ENCODE peak calls at places on chromosomes 4 and X, in nine cellular contexts. P is naive B cell; L is C1 segment of cervical spinal cord; K is mesenchymal stem cell; B is NCI-H524; D is H4; S is aorta; V is GM12865; F is stimulated activated naive CD8-positive, alpha-beta T cell treated with anti-CD3 and anti-CD28 coated beads, Interleukin-15, Interleukin-2, amounts not matched to agents 100 U/mL and 50 U/mL, for 24 hours. W is an unnamed sample.

GRCh38 chrX:24081661-24082154 is 27.0 kb downstream of the EIF2S3 start:
- DNase-seq in D (peak), B (peak), L (no peak), K (peak), P (peak), V (peak), S (peak), F (peak), W (peak)

GRCh38 chrX:47467106-47467505 is 15.9 kb downstream of the ZNF41 start:
- DNase-seq in D (no peak), P (no peak), B (no peak), K (no peak), S (no peak), L (no peak), V (no peak), F (no peak), W (no peak)

GRCh38 chr4:153784300-153784699 is 4.6 kb downstream of the SFRP2 start:
- DNase-seq in V (no peak), D (no peak), B (no peak), L (no peak), P (no peak), S (no peak), F (no peak), K (no peak), W (no peak)

GRCh38 chr4:99633772-99634171 is 23.9 kb downstream of the C4orf54 start:
- DNase-seq in S (no peak), B (no peak), P (no peak), K (no peak), D (peak), V (no peak), L (no peak), F (no peak), W (no peak)

GRCh38 chr4:88382621-88383020 is 4.0 kb downstream of the HERC6 start:
- DNase-seq in B (no peak), P (peak), F (peak), D (no peak), L (no peak), V (peak), K (no peak), S (no peak), W (no peak)

GRCh38 chr4:58617226-58617625 is 1507.0 kb upstream of the IGFBP7 start:
- DNase-seq in B (no peak), V (no peak), D (no peak), K (no peak), P (no peak), F (no peak), S (no peak), L (no peak), W (no peak)

GRCh38 chr4:130760246-130760645 is 1664.3 kb downstream of the C4orf33 start:
- DNase-seq in F (no peak), K (no peak), L (no peak), D (no peak), S (no peak), P (no peak), V (no peak), B (no peak), W (no peak)

GRCh38 chr4:25253072-25253447 is 19.2 kb downstream of the PI4K2B start:
- DNase-seq in L (no peak), D (no peak), F (no peak), P (no peak), B (no peak), S (no peak), K (no peak), V (peak), W (no peak)

GRCh38 chrX:97876697-97877407 is 993.1 kb downstream of the RPA4 start:
- DNase-seq in S (no peak), K (no peak), P (no peak), V (no peak), D (no peak), B (no peak), L (no peak), F (no peak), W (no peak)

GRCh38 chr4:127623755-127624087 is 9.0 kb upstream of the INTU start:
- DNase-seq in S (no peak), L (no peak), V (no peak), F (peak), B (no peak), K (peak), P (no peak), D (no peak), W (no peak)

GRCh38 chrX:151697537-151697936 is 2.3 kb downstream of the PRRG3 start:
- DNase-seq in V (no peak), D (peak), S (no peak), L (no peak), B (peak), P (no peak), K (no peak), F (no peak), W (no peak)

GRCh38 chr4:109410226-109410625 is 23.4 kb upstream of the SEC24B start:
- DNase-seq in L (no peak), S (no peak), V (no peak), B (no peak), F (no peak), K (no peak), D (no peak), P (no peak), W (no peak)

GRCh38 chrX:47523713-47524166 is 37.3 kb upstream of the ARAF start:
- DNase-seq in K (no peak), S (no peak), D (no peak), L (no peak), V (no peak), P (no peak), F (no peak), B (no peak), W (no peak)

GRCh38 chr4:127400736-127401346 is 231.9 kb upstream of the INTU start:
- DNase-seq in B (peak), L (peak), D (peak), F (peak), V (peak), K (peak), P (no peak), S (peak), W (peak)

GRCh38 chr4:14333616-14334015 is 668.7 kb upstream of the CPEB2 start:
- DNase-seq in D (no peak), F (no peak), B (no peak), P (no peak), K (no peak), V (no peak), L (no peak), S (no peak), W (no peak)

GRCh38 chr4:39048291-39048690 is 13.7 kb upstream of the KLHL5 start:
- DNase-seq in P (no peak), V (peak), L (no peak), K (peak), S (no peak), F (no peak), D (no peak), B (no peak), W (no peak)

GRCh38 chr4:47490550-47490949 is 5.5 kb downstream of the ATP10D start:
- DNase-seq in F (peak), D (peak), L (no peak), K (peak), P (no peak), B (peak), S (no peak), V (peak), W (peak)

GRCh38 chr4:30821891-30822612 is 101.9 kb downstream of the PCDH7 start:
- DNase-seq in S (no peak), B (no peak), K (peak), P (no peak), V (no peak), D (peak), F (no peak), L (no peak), W (no peak)

GRCh38 chr4:6280365-6280996 is 10.8 kb downstream of the WFS1 start:
- DNase-seq in L (no peak), S (no peak), D (no peak), B (no peak), F (no peak), V (no peak), P (no peak), K (no peak), W (no peak)

GRCh38 chrX:155035688-155036087 is 9.0 kb downstream of the FUNDC2 start:
- DNase-seq in K (no peak), D (no peak), V (no peak), F (no peak), S (no peak), B (no peak), L (no peak), P (no peak), W (no peak)

GRCh38 chr4:2393353-2394270 is 24.8 kb downstream of the ZFYVE28 start:
- DNase-seq in S (no peak), F (no peak), K (peak), L (no peak), V (peak), D (no peak), B (no peak), P (no peak), W (no peak)

GRCh38 chrX:149010026-149010898 is 494.8 kb downstream of the IDS start:
- DNase-seq in F (no peak), B (no peak), V (no peak), L (no peak), S (no peak), P (no peak), K (no peak), D (no peak), W (no peak)

GRCh38 chrX:25017667-25018247 is 2.0 kb upstream of the ARX start:
- DNase-seq in B (peak), F (no peak), L (no peak), D (no peak), V (no peak), S (no peak), K (no peak), P (no peak), W (peak)

GRCh38 chr4:24322517-24322916 is 261.8 kb downstream of the DHX15 start:
- DNase-seq in P (no peak), F (no peak), K (no peak), B (no peak), L (no peak), V (no peak), D (peak), S (no peak), W (no peak)